ENCODE peak calls at places on chromosomes 5 and 9, in four cellular contexts. K is HepG2, D is GM23248, P is IMR-90. U is an unnamed sample.

GRCh38 chr9:135215571-135216161 is 128.2 kb downstream of the OLFM1 start:
- DNase-seq in K (no peak), D (no peak), P (no peak), U (peak)

GRCh38 chr5:141835928-141836667 is 42.1 kb downstream of the PCDH1 start:
- DNase-seq in D (peak), P (peak), K (no peak), U (peak)

GRCh38 chr5:122164070-122164435 is 34.7 kb downstream of the ZNF474 start:
- DNase-seq in D (no peak), K (no peak), P (no peak), U (no peak)

GRCh38 chr5:50655810-50656205 is 10.6 kb upstream of the PARP8 start:
- DNase-seq in K (no peak), P (no peak), D (no peak), U (no peak)

GRCh38 chr5:68478306-68479091 is 262.9 kb downstream of the PIK3R1 start:
- DNase-seq in P (peak), K (no peak), D (peak), U (peak)

GRCh38 chr5:157858527-157859226 is at the start of gene CLINT1:
- DNase-seq in K (peak), P (peak), D (peak), U (peak)

GRCh38 chr9:2727966-2728613 is 10.8 kb downstream of the KCNV2 start:
- DNase-seq in K (peak), P (peak), D (peak), U (peak)

GRCh38 chr9:20015427-20015931 is 226.6 kb upstream of the SLC24A2 start:
- DNase-seq in D (no peak), K (no peak), P (no peak), U (no peak)

GRCh38 chr5:141508808-141509611 is 20.1 kb downstream of the PCDHGC5 start:
- DNase-seq in D (peak), P (peak), K (peak), U (peak)

GRCh38 chr5:42970636-42971559 is 69.2 kb downstream of the ANXA2R start:
- DNase-seq in P (no peak), K (no peak), D (peak), U (no peak)

GRCh38 chr5:65307088-65307487 is 174.6 kb downstream of the ADAMTS6 start:
- DNase-seq in K (no peak), P (peak), D (peak), U (peak)

GRCh38 chr9:123338710-123339665 is 17.0 kb upstream of the CRB2 start:
- DNase-seq in D (no peak), P (no peak), K (no peak), U (peak)

GRCh38 chr5:135526924-135527323 is 8.8 kb downstream of the NEUROG1 start:
- DNase-seq in P (no peak), D (no peak), K (no peak), U (no peak)

GRCh38 chr9:92324451-92324850 is 699 bp downstream of the NOL8 start:
- DNase-seq in K (no peak), D (no peak), P (no peak), U (no peak)

GRCh38 chr5:129001831-129002626 is 36.7 kb downstream of the SLC27A6 start:
- DNase-seq in K (no peak), P (no peak), D (no peak), U (no peak)

GRCh38 chr5:135426102-135427082 is 20.8 kb downstream of the DCANP1 start:
- DNase-seq in P (peak), K (peak), D (peak), U (peak)

GRCh38 chr5:133675376-133676154 is 63.2 kb upstream of the FSTL4 start:
- DNase-seq in D (no peak), K (no peak), P (no peak), U (no peak)

GRCh38 chr5:17355585-17356346 is 138.3 kb downstream of the BASP1 start:
- DNase-seq in D (peak), P (peak), K (no peak), U (peak)

GRCh38 chr5:132498152-132498551 is 7.6 kb upstream of the IRF1 start:
- DNase-seq in K (no peak), D (peak), P (peak), U (peak)

GRCh38 chr9:135022191-135022870 is 65.1 kb upstream of the OLFM1 start:
- DNase-seq in D (no peak), K (no peak), P (no peak), U (no peak)

GRCh38 chr5:23014817-23015216 is 161.7 kb upstream of the CDH12 start:
- DNase-seq in K (no peak), D (no peak), P (no peak), U (no peak)

GRCh38 chr9:26535146-26535545 is 357.5 kb downstream of the CAAP1 start:
- DNase-seq in P (no peak), D (no peak), K (no peak), U (no peak)

GRCh38 chr5:179454354-179454753 is 96.0 kb upstream of the RUFY1 start:
- DNase-seq in P (no peak), D (no peak), K (no peak), U (no peak)

GRCh38 chr5:96626956-96627355 is 35.2 kb upstream of the CAST start:
- DNase-seq in D (peak), P (peak), K (peak), U (peak)

GRCh38 chr5:51279983-51280382 is 103.3 kb upstream of the ISL1 start:
- DNase-seq in K (no peak), P (no peak), D (no peak), U (no peak)

GRCh38 chr9:16179566-16179965 is 626.7 kb downstream of the CCDC171 start:
- DNase-seq in K (no peak), P (no peak), D (no peak), U (no peak)

GRCh38 chr9:35905912-35906679 is at the start of gene HRCT1:
- DNase-seq in D (peak), P (peak), K (peak), U (peak)

GRCh38 chr5:123204224-123204623 is 115.2 kb downstream of the PRDM6 start:
- DNase-seq in K (no peak), D (peak), P (peak), U (peak)

GRCh38 chr5:149406203-149406978 is 27.3 kb upstream of the IL17B start:
- DNase-seq in P (peak), D (peak), K (no peak), U (peak)

GRCh38 chr9:96187108-96187695 is 114.8 kb downstream of the HSD17B3 start:
- DNase-seq in P (no peak), D (no peak), K (no peak), U (no peak)

GRCh38 chr9:86705474-86705873 is 241.8 kb downstream of the GAS1 start:
- DNase-seq in K (no peak), P (peak), D (peak), U (no peak)

GRCh38 chr5:10021248-10021647 is 228.4 kb downstream of the ATPSCKMT start:
- DNase-seq in P (peak), K (no peak), D (no peak), U (no peak)

DNA sequence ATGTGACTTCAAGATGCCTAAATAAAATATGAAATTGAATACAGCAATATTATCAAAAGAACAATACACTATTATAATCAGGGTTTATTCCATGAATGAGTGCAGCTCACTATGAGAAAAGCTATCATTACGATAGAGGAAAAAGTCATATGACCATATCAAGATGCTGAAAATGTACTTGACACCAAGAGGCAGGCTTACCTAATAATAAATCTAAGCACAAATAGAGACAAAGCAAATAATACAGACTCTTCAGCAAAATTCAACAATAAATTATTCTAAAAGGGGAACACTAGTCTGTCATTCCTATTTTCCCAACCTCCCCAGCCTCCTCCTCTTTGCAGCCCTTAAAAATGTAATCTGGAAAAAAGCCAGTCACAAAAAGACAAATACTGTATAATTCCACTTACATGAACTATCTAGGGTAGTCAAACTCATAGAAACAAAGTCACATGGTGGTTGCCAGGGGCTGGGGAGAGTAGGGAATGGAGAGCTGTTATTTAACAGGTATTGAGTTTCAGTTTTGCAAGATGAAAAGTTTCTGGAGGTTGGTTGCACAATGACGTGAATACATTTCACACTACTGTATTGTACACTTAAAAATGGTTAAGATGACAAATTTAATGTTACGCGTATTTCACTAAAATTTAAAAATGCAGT is 148.4 kb downstream of the NFIB start:
- DNase-seq in P (no peak), D (no peak), K (peak), U (no peak)
- H3K4me2 ChIP-seq in P (no peak), D (no peak), K (no peak), U (no peak)

DNA sequence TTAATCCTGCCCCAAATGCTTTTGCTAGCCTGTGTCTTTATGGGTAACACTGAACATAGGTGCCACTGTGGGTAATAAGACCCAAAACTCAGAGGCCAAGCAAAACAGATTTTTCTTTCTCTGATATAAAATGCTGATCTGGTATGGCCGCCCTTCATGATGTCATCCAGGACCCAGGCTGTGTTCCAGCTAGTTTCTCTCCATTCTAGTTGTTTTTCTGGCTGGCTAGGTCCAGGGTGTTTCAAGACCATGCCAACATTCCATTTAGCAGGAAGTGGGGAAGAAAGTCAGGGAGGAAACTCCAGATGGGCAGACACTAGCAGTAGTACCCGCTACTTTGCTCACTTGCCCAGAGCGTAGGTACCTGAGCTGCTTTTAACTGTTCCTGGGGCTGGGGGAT is 183.9 kb upstream of the OTULINL start:
- DNase-seq in P (peak), D (peak), K (no peak), U (peak)
- H3K4me2 ChIP-seq in P (no peak), D (peak), K (no peak), U (peak)

GRCh38 chr9:124452326-124452725 is 2.1 kb downstream of the ADGRD2 start:
- DNase-seq in K (no peak), P (no peak), D (no peak), U (no peak)

GRCh38 chr9:124454791-124455443 is 4.7 kb downstream of the ADGRD2 start:
- DNase-seq in P (no peak), D (no peak), K (no peak), U (no peak)

GRCh38 chr9:124454296-124454695 is 4.0 kb downstream of the ADGRD2 start:
- DNase-seq in K (no peak), D (no peak), P (no peak), U (no peak)

GRCh38 chr9:124452841-124453585 is 2.8 kb downstream of the ADGRD2 start:
- DNase-seq in D (no peak), K (no peak), P (no peak), U (no peak)

DNA sequence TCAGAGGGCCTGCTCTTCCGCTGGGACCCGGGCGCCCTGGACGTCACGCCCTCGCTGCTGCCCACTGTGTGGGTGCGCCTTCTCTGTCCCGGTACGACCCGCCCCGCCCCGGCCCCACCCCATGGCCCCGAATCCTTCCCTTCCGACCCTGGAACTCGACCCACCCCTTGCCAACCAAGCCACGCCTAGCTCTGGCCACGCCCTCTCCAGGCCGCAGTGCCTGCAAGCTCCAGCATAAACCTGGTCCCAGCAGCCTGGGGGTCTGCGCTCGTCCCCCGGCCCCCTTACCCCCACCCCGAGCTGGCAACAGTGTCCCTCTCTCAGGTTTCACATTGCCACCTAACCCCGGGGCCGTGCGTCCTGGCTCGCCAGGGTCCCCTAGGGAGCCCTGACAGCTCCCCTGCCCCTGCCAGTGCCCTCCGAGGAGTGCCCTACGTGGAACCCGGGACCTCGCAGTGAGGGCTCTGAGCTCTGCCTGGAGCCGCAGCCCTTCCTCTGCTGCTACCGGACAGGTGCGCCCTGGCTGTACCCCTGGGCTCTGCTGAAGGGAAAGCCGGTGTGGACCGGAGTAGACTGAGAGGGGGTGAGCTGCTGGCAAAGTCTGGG is 3.4 kb downstream of the ADGRD2 start:
- DNase-seq in D (no peak), K (no peak), P (no peak), U (no peak)
- H3K4me2 ChIP-seq in D (no peak), K (peak), P (no peak), U (no peak)

DNA sequence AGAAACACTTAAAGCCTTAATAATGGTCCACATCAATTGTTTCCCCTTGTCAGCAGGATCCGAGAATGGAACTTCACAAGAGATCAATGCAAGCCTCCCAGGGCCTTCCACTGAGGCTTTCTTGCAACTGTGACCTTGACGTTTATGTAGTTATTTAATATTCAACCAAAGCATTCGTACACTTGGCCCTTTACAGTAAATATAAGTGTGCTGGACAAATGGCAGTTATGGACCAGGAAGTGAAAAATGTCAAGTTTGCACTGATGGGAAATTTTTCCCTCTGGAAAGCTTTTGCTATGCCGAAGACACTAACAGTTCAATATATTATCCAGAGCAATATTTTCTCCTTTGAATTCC is 101.8 kb downstream of the TTLL11 start:
- DNase-seq in P (no peak), K (no peak), D (no peak), U (no peak)
- H3K4me2 ChIP-seq in P (no peak), K (peak), D (no peak), U (no peak)

GRCh38 chr9:130528674-130529073 is 50.7 kb upstream of the FUBP3 start:
- DNase-seq in P (no peak), K (no peak), D (no peak), U (no peak)
- H3K4me2 ChIP-seq in P (no peak), K (no peak), D (no peak), U (no peak)

U was measured in astrocyte.